ENCODE peak calls at places on chromosomes 7 and 10, in five cellular contexts. O is Calu3, I is cardiac fibroblast, S is left ventricle myocardium inferior, A is heart left ventricle. X is an unnamed sample.

GRCh38 chr10:91614254-91614624 is 18.6 kb downstream of the PPP1R3C start:
- DNase-seq in O (no peak), I (peak), S (no peak), A (no peak), X (no peak)

GRCh38 chr7:158311791-158312190 is 275.8 kb downstream of the PTPRN2 start:
- DNase-seq in O (no peak), I (no peak), S (no peak), A (no peak), X (no peak)

GRCh38 chr7:140059288-140060242 is 3.2 kb downstream of the PARP12 start:
- DNase-seq in O (peak), I (peak), S (peak), A (peak), X (no peak)

GRCh38 chr10:12719365-12719764 is 282.1 kb downstream of the CCDC3 start:
- DNase-seq in O (peak), I (peak), S (no peak), A (no peak), X (no peak)

GRCh38 chr7:50467817-50468610 is 17.9 kb upstream of the FIGNL1 start:
- DNase-seq in O (peak), I (peak), S (peak), A (peak), X (peak)

GRCh38 chr7:34928052-34928451 is 109.2 kb downstream of the DPY19L1 start:
- DNase-seq in O (peak), I (peak), S (no peak), A (peak), X (peak)

GRCh38 chr10:74011762-74012161 is 13.8 kb downstream of the VCL start:
- DNase-seq in O (peak), I (peak), S (no peak), A (peak), X (no peak)

GRCh38 chr10:124409696-124410095 is 9.0 kb downstream of the OAT start:
- DNase-seq in O (no peak), I (no peak), S (no peak), A (no peak), X (no peak)

GRCh38 chr7:46515844-46516590 is 594.9 kb upstream of the IGFBP3 start:
- DNase-seq in O (peak), I (no peak), S (no peak), A (no peak), X (peak)

GRCh38 chr10:118583611-118584010 is 11.8 kb downstream of the PRLHR start:
- DNase-seq in O (no peak), I (peak), S (no peak), A (no peak), X (no peak)

GRCh38 chr10:47369251-47369894 is 14.7 kb downstream of the ZNF488 start:
- DNase-seq in O (no peak), I (no peak), S (no peak), A (no peak), X (no peak)

GRCh38 chr10:92757066-92757716 is 67.4 kb downstream of the HHEX start:
- DNase-seq in O (peak), I (peak), S (peak), A (peak), X (peak)

GRCh38 chr7:158355456-158356065 is 232.1 kb downstream of the PTPRN2 start:
- DNase-seq in O (no peak), I (peak), S (no peak), A (no peak), X (peak)

GRCh38 chr10:93622942-93623341 is 10.6 kb downstream of the PDE6C start:
- DNase-seq in O (no peak), I (no peak), S (no peak), A (no peak), X (no peak)

GRCh38 chr7:31094271-31094670 is 42.2 kb downstream of the ADCYAP1R1 start:
- DNase-seq in O (no peak), I (no peak), S (no peak), A (no peak), X (no peak)

GRCh38 chr10:31949266-31949665 is 20.6 kb upstream of the ARHGAP12 start:
- DNase-seq in O (no peak), I (no peak), S (no peak), A (no peak), X (no peak)

GRCh38 chr10:31948021-31948420 is 19.4 kb upstream of the ARHGAP12 start:
- DNase-seq in O (no peak), I (no peak), S (no peak), A (no peak), X (no peak)

GRCh38 chr10:31944071-31944433 is 15.4 kb upstream of the ARHGAP12 start:
- DNase-seq in O (no peak), I (no peak), S (no peak), A (no peak), X (no peak)

GRCh38 chr10:31945392-31945791 is 16.8 kb upstream of the ARHGAP12 start:
- DNase-seq in O (no peak), I (no peak), S (no peak), A (no peak), X (no peak)

GRCh38 chr10:31947144-31947926 is 18.7 kb upstream of the ARHGAP12 start:
- DNase-seq in O (peak), I (peak), S (no peak), A (no peak), X (no peak)
- TF ChIP-seq CTCF in O (no peak), I (peak), S (peak), A (peak), X (no peak)

GRCh38 chr7:137636376-137636775 is 210.4 kb downstream of the DGKI start:
- DNase-seq in O (no peak), I (no peak), S (no peak), A (no peak), X (no peak)

GRCh38 chr7:137635874-137636273 is 210.9 kb downstream of the DGKI start:
- DNase-seq in O (no peak), I (no peak), S (no peak), A (no peak), X (no peak)

GRCh38 chr7:137634356-137634755 is 212.4 kb downstream of the DGKI start:
- DNase-seq in O (no peak), I (no peak), S (no peak), A (no peak), X (no peak)

GRCh38 chr7:137633133-137633532 is 213.6 kb downstream of the DGKI start:
- DNase-seq in O (no peak), I (peak), S (no peak), A (no peak), X (no peak)

GRCh38 chr7:137635132-137635531 is 211.6 kb downstream of the DGKI start:
- DNase-seq in O (no peak), I (no peak), S (no peak), A (no peak), X (no peak)
- TF ChIP-seq CTCF in O (no peak), I (no peak), S (no peak), A (no peak), X (no peak)

GRCh38 chr7:36283711-36284130 is 105.9 kb upstream of the ANLN start:
- DNase-seq in O (no peak), I (no peak), S (peak), A (peak), X (no peak)
- TF ChIP-seq CTCF in O (no peak), I (no peak), S (no peak), A (no peak), X (no peak)

DNA sequence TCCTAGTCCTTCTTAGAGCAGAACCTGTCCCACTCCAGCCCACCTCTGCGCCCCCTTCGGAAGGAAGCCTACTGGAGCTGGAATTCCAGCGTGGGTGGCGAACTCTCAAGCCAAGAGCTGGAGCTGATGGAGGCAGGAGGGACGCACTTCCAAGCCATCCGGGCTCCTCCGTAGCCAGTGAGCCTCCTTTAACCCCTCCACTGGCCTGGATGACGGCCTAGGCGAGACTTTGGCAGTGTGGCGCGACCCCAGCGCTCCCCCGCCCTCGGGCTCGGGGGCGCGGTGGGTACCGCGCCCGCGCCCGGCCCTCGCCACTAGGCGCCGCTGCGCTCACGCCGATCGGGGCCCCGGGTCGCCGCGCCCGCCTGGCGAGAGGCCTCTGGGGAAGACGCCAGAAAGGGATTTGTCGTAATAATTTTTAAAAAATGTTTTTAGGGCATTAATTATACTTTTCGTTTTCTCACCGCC is 5.1 kb upstream of the EMX2 start:
- DNase-seq in O (peak), I (no peak), S (no peak), A (no peak), X (peak)
- TF ChIP-seq CTCF in O (peak), I (no peak), S (peak), A (peak), X (peak)

GRCh38 chr10:125711110-125711750 is 8.3 kb upstream of the EDRF1 start:
- DNase-seq in O (no peak), I (no peak), S (no peak), A (no peak), X (no peak)

GRCh38 chr10:125708971-125709503 is 10.5 kb upstream of the EDRF1 start:
- DNase-seq in O (no peak), I (no peak), S (no peak), A (no peak), X (no peak)

GRCh38 chr10:125710267-125710563 is 9.3 kb upstream of the EDRF1 start:
- DNase-seq in O (no peak), I (no peak), S (no peak), A (no peak), X (no peak)

GRCh38 chr10:125707852-125708468 is 11.5 kb upstream of the EDRF1 start:
- DNase-seq in O (no peak), I (peak), S (no peak), A (no peak), X (no peak)

GRCh38 chr10:125709553-125710266 is 9.8 kb upstream of the EDRF1 start:
- DNase-seq in O (no peak), I (peak), S (no peak), A (no peak), X (no peak)
- TF ChIP-seq CTCF in O (no peak), I (no peak), S (no peak), A (no peak), X (no peak)

GRCh38 chr7:79244482-79244881 is 209.0 kb downstream of the MAGI2 start:
- DNase-seq in O (no peak), I (no peak), S (no peak), A (no peak), X (no peak)

GRCh38 chr7:79236352-79237028 is 217.0 kb downstream of the MAGI2 start:
- DNase-seq in O (no peak), I (no peak), S (no peak), A (no peak), X (no peak)

GRCh38 chr7:79245623-79246249 is 207.7 kb downstream of the MAGI2 start:
- DNase-seq in O (no peak), I (no peak), S (no peak), A (no peak), X (no peak)

GRCh38 chr7:79241288-79242055 is 212.0 kb downstream of the MAGI2 start:
- DNase-seq in O (no peak), I (peak), S (no peak), A (no peak), X (no peak)

GRCh38 chr7:79240413-79240812 is 213.1 kb downstream of the MAGI2 start:
- DNase-seq in O (no peak), I (no peak), S (no peak), A (no peak), X (no peak)
- TF ChIP-seq CTCF in O (no peak), I (no peak), S (no peak), A (no peak), X (no peak)

GRCh38 chr7:130086938-130087337 is 16.6 kb downstream of the KLHDC10 start:
- DNase-seq in O (no peak), I (no peak), S (no peak), A (no peak), X (no peak)

GRCh38 chr7:130079846-130080394 is 9.6 kb downstream of the KLHDC10 start:
- DNase-seq in O (no peak), I (no peak), S (no peak), A (no peak), X (no peak)

GRCh38 chr7:130087364-130087763 is 17.0 kb downstream of the KLHDC10 start:
- DNase-seq in O (no peak), I (no peak), S (no peak), A (no peak), X (no peak)

GRCh38 chr7:130084037-130084875 is 13.9 kb downstream of the KLHDC10 start:
- DNase-seq in O (no peak), I (peak), S (no peak), A (no peak), X (no peak)
- TF ChIP-seq CTCF in O (no peak), I (peak), S (peak), A (peak), X (no peak)

GRCh38 chr7:90458104-90458503 is 11.3 kb upstream of the PTTG1IP2 start:
- DNase-seq in O (no peak), I (no peak), S (no peak), A (no peak), X (no peak)

GRCh38 chr7:90455163-90456030 is 14.0 kb upstream of the PTTG1IP2 start:
- DNase-seq in O (peak), I (peak), S (no peak), A (no peak), X (peak)

GRCh38 chr7:90453931-90454330 is 15.5 kb upstream of the PTTG1IP2 start:
- DNase-seq in O (no peak), I (no peak), S (no peak), A (no peak), X (no peak)

GRCh38 chr7:90461216-90461615 is 8.2 kb upstream of the PTTG1IP2 start:
- DNase-seq in O (no peak), I (peak), S (no peak), A (no peak), X (no peak)

GRCh38 chr7:90459888-90460287 is 9.6 kb upstream of the PTTG1IP2 start:
- DNase-seq in O (no peak), I (peak), S (no peak), A (no peak), X (no peak)
- TF ChIP-seq CTCF in O (no peak), I (peak), S (no peak), A (no peak), X (no peak)

DNA sequence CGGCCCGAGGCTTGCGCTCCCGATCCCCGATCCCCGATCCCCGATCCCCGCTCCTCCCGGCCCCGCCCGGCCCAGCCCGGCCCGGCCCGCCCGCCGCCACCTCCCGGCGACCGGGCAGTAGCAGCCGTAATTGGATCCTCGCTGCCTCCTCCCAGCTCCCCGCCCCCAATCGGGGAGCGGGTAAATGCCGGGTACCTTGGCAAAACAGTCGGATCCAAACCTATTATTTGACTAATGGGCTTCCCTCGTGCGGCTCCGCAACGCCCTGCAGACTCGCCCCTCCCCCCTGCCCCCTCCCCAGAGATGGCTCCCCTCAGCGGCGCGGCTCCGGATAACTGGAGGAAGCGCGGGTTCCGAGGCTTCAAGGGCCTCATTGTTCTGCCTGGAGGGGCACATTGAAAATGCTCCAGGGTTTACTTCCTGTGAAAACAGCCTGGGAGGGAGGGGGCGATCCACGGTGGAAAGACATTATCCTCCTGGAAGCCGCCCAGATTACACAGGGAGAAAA is 94.8 kb upstream of the ZMIZ1 start:
- DNase-seq in O (no peak), I (peak), S (peak), A (peak), X (peak)
- TF ChIP-seq CTCF in O (no peak), I (no peak), S (peak), A (no peak), X (no peak)